ENCODE peak calls at places on chromosomes 11 and 22, in seven cellular contexts. Z, V, O, S, D, K and E are unnamed samples.

GRCh38 chr11:119741369-119742262 is 12.6 kb upstream of the NECTIN1 start:
- DNase-seq in Z (peak; percentile 41), V (peak; percentile 62), O (peak; percentile 69), S (peak; percentile 20), D (peak; percentile 73), K (no peak), E (no peak)

GRCh38 chr11:60928563-60929001 is 4.3 kb downstream of the TMEM132A start:
- DNase-seq in Z (no peak), V (no peak), O (no peak), S (no peak), D (no peak), K (no peak), E (no peak)

GRCh38 chr11:32438883-32439487 is 3.6 kb upstream of the WT1 start:
- DNase-seq in Z (peak; percentile 37), V (no peak), O (no peak), S (no peak), D (no peak), K (no peak), E (peak; percentile 63)

GRCh38 chr11:99069831-99070444 is 49.2 kb downstream of the CNTN5 start:
- DNase-seq in Z (peak; percentile 29), V (peak; percentile 49), O (no peak), S (no peak), D (no peak), K (no peak), E (peak; percentile 27)

GRCh38 chr11:131656839-131657211 is 286.4 kb downstream of the NTM start:
- DNase-seq in Z (no peak), V (no peak), O (no peak), S (no peak), D (no peak), K (no peak), E (no peak)

GRCh38 chr11:134015541-134015940 is 53.3 kb upstream of the JAM3 start:
- DNase-seq in Z (no peak), V (no peak), O (no peak), S (no peak), D (peak; percentile 41), K (no peak), E (no peak)

GRCh38 chr22:27975381-27976013 is 56.4 kb upstream of the PITPNB start:
- DNase-seq in Z (no peak), V (no peak), O (no peak), S (no peak), D (no peak), K (no peak), E (no peak)

GRCh38 chr11:96306933-96307747 is 35.9 kb downstream of the MAML2 start:
- DNase-seq in Z (peak; percentile 100), V (peak; percentile 94), O (peak; percentile 90), S (peak; percentile 94), D (no peak), K (peak; percentile 91), E (peak; percentile 83)

GRCh38 chr11:98423933-98424332 is 596.8 kb upstream of the CNTN5 start:
- DNase-seq in Z (no peak), V (no peak), O (no peak), S (no peak), D (no peak), K (no peak), E (no peak)

GRCh38 chr22:43018615-43019014 is 3.7 kb upstream of the PACSIN2 start:
- DNase-seq in Z (no peak), V (no peak), O (no peak), S (no peak), D (no peak), K (no peak), E (no peak)

GRCh38 chr11:1571760-1572199 is 291 bp downstream of the DUSP8 start:
- DNase-seq in Z (no peak), V (no peak), O (no peak), S (no peak), D (no peak), K (no peak), E (no peak)

GRCh38 chr11:110833033-110833484 is 120.8 kb upstream of the ARHGAP20 start:
- DNase-seq in Z (peak; percentile 9), V (no peak), O (no peak), S (no peak), D (no peak), K (no peak), E (no peak)

GRCh38 chr11:77142091-77142975 is 14.3 kb downstream of the MYO7A start:
- DNase-seq in Z (no peak), V (no peak), O (no peak), S (no peak), D (peak; percentile 2), K (no peak), E (no peak)

GRCh38 chr22:26023104-26023775 is 146.0 kb upstream of the SEZ6L start:
- DNase-seq in Z (no peak), V (no peak), O (no peak), S (no peak), D (no peak), K (no peak), E (no peak)

GRCh38 chr11:111360150-111361043 is 18.7 kb downstream of the POU2AF1 start:
- DNase-seq in Z (no peak), V (peak; percentile 88), O (peak; percentile 91), S (no peak), D (no peak), K (no peak), E (no peak)

GRCh38 chr11:93234602-93235207 is 36.9 kb upstream of the SLC36A4 start:
- DNase-seq in Z (peak; percentile 76), V (peak; percentile 90), O (peak; percentile 81), S (peak; percentile 71), D (peak; percentile 57), K (peak; percentile 82), E (peak; percentile 70)

GRCh38 chr11:6604081-6604626 is 580 bp downstream of the ILK start:
- DNase-seq in Z (peak; percentile 88), V (peak; percentile 79), O (peak; percentile 45), S (peak; percentile 37), D (no peak), K (peak; percentile 78), E (peak; percentile 47)

GRCh38 chr22:19817561-19818263 is 37.0 kb downstream of the GNB1L start:
- DNase-seq in Z (no peak), V (no peak), O (peak; percentile 17), S (no peak), D (no peak), K (peak; percentile 53), E (no peak)

GRCh38 chr11:134864968-134865305 is 452.9 kb upstream of the B3GAT1 start:
- DNase-seq in Z (no peak), V (no peak), O (no peak), S (no peak), D (no peak), K (no peak), E (no peak)

GRCh38 chr11:78796956-78797355 is 222.3 kb upstream of the NARS2 start:
- DNase-seq in Z (peak; percentile 95), V (peak; percentile 12), O (no peak), S (peak; percentile 14), D (no peak), K (no peak), E (no peak)

DNA sequence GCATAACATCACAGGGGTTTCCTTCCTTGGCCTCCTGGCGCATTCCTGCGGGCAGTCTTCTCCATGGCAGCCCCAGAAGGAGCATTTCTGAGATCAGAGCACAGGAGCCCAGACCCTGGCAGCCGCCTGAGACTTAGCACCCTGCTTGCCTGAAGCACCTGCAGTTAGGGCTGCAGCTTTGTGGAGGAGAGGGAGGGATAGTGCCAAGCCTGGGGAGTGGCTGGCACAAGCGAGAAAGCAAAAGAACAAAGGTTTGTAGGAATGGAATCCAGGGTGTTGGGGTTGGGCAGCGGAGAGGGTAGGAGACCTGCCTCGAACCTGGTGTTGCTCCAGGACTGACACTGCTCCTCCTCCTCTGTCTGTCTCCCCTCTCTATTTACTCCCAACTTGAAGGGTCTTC is 66.9 kb downstream of the SCN3B start:
- DNase-seq in Z (no peak), V (no peak), O (peak; percentile 75), S (peak; percentile 63), D (no peak), K (no peak), E (no peak)
- H3K4me1 ChIP-seq in Z (peaks cover 26% of the 10 kb centered on the region), V (peaks cover 38% of the 10 kb centered on the region), O (peaks cover 39% of the 10 kb centered on the region), S (peaks cover 78% of the 10 kb centered on the region), D (no peaks in the 10 kb centered on the region), K (no peaks in the 10 kb centered on the region), E (peaks cover 2% of the 10 kb centered on the region)

GRCh38 chr11:62592989-62593421 is 1.7 kb upstream of the TUT1 start:
- DNase-seq in Z (no peak), V (no peak), O (no peak), S (no peak), D (no peak), K (no peak), E (no peak)
- H3K4me1 ChIP-seq in Z (peaks cover 13% of the 10 kb centered on the region), V (peaks cover 7% of the 10 kb centered on the region), O (peaks cover 43% of the 10 kb centered on the region), S (peaks cover 41% of the 10 kb centered on the region), D (peaks cover 3% of the 10 kb centered on the region), K (peaks cover 30% of the 10 kb centered on the region), E (peaks cover 3% of the 10 kb centered on the region)

DNA sequence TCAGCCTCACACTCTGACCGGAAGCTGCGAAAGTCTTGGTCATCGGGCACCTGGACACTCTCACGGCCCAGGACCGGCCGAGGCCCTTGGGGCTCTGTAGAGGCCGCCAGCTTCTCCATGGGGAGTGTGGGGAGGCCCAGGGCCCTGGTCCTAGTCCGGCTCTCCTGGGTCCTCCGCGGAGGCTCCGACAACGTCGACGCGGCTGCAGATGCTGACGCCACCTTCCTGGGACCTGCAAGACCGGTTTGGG is 12.9 kb downstream of the STARD10 start:
- DNase-seq in Z (no peak), V (peak; percentile 68), O (peak; percentile 71), S (no peak), D (peak; percentile 29), K (no peak), E (no peak)
- H3K4me1 ChIP-seq in Z (peaks cover 42% of the 10 kb centered on the region), V (peaks cover 64% of the 10 kb centered on the region), O (peaks cover 80% of the 10 kb centered on the region), S (peaks cover 36% of the 10 kb centered on the region), D (peaks cover 11% of the 10 kb centered on the region), K (peaks cover 53% of the 10 kb centered on the region), E (peaks cover 5% of the 10 kb centered on the region)

GRCh38 chr11:108122166-108122628 is 830 bp downstream of the ACAT1 start:
- DNase-seq in Z (peak; percentile 56), V (peak; percentile 16), O (no peak), S (peak; percentile 12), D (no peak), K (peak; percentile 68), E (no peak)

GRCh38 chr11:108121274-108122155 is at the start of gene ACAT1:
- DNase-seq in Z (peak; percentile 92), V (peak; percentile 96), O (peak; percentile 99), S (peak; percentile 86), D (peak; percentile 99), K (peak; percentile 99), E (peak; percentile 98)

GRCh38 chr11:108115495-108116140 is 5.7 kb upstream of the ACAT1 start:
- DNase-seq in Z (peak; percentile 89), V (peak; percentile 59), O (peak; percentile 91), S (peak; percentile 53), D (peak; percentile 85), K (peak; percentile 95), E (peak; percentile 93)

GRCh38 chr11:108112059-108112458 is 9.3 kb upstream of the ACAT1 start:
- DNase-seq in Z (peak; percentile 64), V (no peak), O (no peak), S (no peak), D (no peak), K (no peak), E (no peak)

DNA sequence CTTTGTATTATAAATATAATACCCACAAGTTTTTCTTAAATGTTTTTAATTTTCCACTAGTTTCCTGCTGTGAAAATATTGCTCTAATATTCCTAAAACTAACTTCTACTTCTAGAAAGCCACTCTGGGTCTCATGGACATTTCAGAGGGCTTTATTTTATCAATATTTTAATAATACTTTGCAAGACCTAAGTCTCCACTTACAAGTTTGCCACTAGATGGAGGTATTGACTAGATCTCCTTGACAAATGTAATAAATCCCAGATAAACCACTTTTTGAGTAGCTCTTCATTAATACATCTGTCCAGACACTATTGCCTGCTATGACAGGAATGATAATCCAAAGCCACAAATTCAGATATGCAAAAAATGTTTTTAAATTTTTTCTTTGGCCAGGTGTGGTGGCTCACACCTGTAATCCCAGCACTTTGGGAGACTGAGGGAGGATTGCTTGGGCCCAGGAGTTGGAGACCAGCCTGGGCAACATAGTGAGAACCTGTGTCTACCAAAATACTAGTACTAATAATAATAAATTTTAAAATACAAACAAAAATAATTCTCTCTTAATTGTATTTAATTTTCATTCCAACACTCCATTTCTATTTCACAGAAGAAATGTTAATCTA is 3.5 kb upstream of the ACAT1 start:
- DNase-seq in Z (peak; percentile 53), V (peak; percentile 47), O (no peak), S (peak; percentile 63), D (no peak), K (no peak), E (no peak)
- H3K4me1 ChIP-seq in Z (peaks cover 13% of the 10 kb centered on the region), V (peaks cover 6% of the 10 kb centered on the region), O (peaks cover 27% of the 10 kb centered on the region), S (peaks cover 24% of the 10 kb centered on the region), D (peaks cover 6% of the 10 kb centered on the region), K (peaks cover 25% of the 10 kb centered on the region), E (peaks cover 5% of the 10 kb centered on the region)